ENCODE peak calls at places on chromosome 6, in nine cellular contexts. F, E, S, U, Z, Y, P, Q and X are unnamed samples. For H3K36me3, the result is how much of the 10 kb centered on the place peaks cover.

GRCh38 chr6:29632789-29633531 is at the start of gene GABBR1:
- DNase-seq in F (peak), E (peak), S (peak), U (peak), Z (peak), Y (peak), P (peak), Q (peak), X (peak)

GRCh38 chr6:155402656-155403304 is 52.9 kb downstream of the NOX3 start:
- DNase-seq in F (no peak), E (no peak), S (no peak), U (no peak), Z (no peak), Y (no peak), P (no peak), Q (no peak), X (no peak)

GRCh38 chr6:43174263-43175112 is 3.4 kb downstream of the SRF start:
- DNase-seq in F (peak), E (peak), S (peak), U (peak), Z (peak), Y (peak), P (peak), Q (peak), X (peak)

GRCh38 chr6:11586574-11586973 is 49.0 kb downstream of the TMEM170B start:
- DNase-seq in F (peak), E (no peak), S (no peak), U (peak), Z (no peak), Y (peak), P (no peak), Q (no peak), X (no peak)

GRCh38 chr6:37706749-37707148 is 9.1 kb upstream of the MDGA1 start:
- DNase-seq in F (no peak), E (no peak), S (no peak), U (no peak), Z (no peak), Y (no peak), P (no peak), Q (no peak), X (no peak)

GRCh38 chr6:44439270-44440045 is 52.0 kb downstream of the CDC5L start:
- DNase-seq in F (peak), E (no peak), S (no peak), U (peak), Z (no peak), Y (peak), P (no peak), Q (no peak), X (no peak)

GRCh38 chr6:136921521-136921935 is 573 bp upstream of the SLC35D3 start:
- DNase-seq in F (no peak), E (no peak), S (no peak), U (no peak), Z (no peak), Y (no peak), P (peak), Q (peak), X (peak)

GRCh38 chr6:22664968-22665367 is 95.6 kb downstream of the HDGFL1 start:
- DNase-seq in F (no peak), E (no peak), S (no peak), U (no peak), Z (no peak), Y (no peak), P (no peak), Q (no peak), X (no peak)

GRCh38 chr6:139028658-139029469 is at the start of gene ABRACL:
- DNase-seq in F (peak), E (peak), S (peak), U (peak), Z (no peak), Y (peak), P (peak), Q (peak), X (peak)

GRCh38 chr6:96235927-96236326 is 220.2 kb downstream of the FUT9 start:
- DNase-seq in F (no peak), E (no peak), S (no peak), U (no peak), Z (no peak), Y (no peak), P (no peak), Q (no peak), X (no peak)

GRCh38 chr6:43761666-43762409 is 8.2 kb upstream of the VEGFA start:
- DNase-seq in F (no peak), E (no peak), S (peak), U (no peak), Z (peak), Y (no peak), P (no peak), Q (no peak), X (no peak)

GRCh38 chr6:4647414-4648365 is 128.5 kb upstream of the CDYL start:
- DNase-seq in F (peak), E (peak), S (peak), U (peak), Z (no peak), Y (peak), P (peak), Q (peak), X (peak)

GRCh38 chr6:38033442-38033982 is 214.0 kb downstream of the ZFAND3 start:
- DNase-seq in F (no peak), E (no peak), S (no peak), U (no peak), Z (no peak), Y (no peak), P (no peak), Q (no peak), X (no peak)

GRCh38 chr6:64949257-64949656 is 757.8 kb downstream of the EYS start:
- DNase-seq in F (no peak), E (no peak), S (no peak), U (no peak), Z (no peak), Y (no peak), P (no peak), Q (no peak), X (no peak)

GRCh38 chr6:44567406-44567805 is 179.9 kb downstream of the CDC5L start:
- DNase-seq in F (no peak), E (no peak), S (no peak), U (no peak), Z (no peak), Y (no peak), P (no peak), Q (no peak), X (no peak)

GRCh38 chr6:130381459-130382380 is 15.9 kb downstream of the TMEM200A start:
- DNase-seq in F (no peak), E (no peak), S (no peak), U (no peak), Z (no peak), Y (no peak), P (no peak), Q (peak), X (no peak)

GRCh38 chr6:16089232-16089843 is 39.5 kb upstream of the MYLIP start:
- DNase-seq in F (no peak), E (no peak), S (no peak), U (peak), Z (no peak), Y (no peak), P (no peak), Q (no peak), X (no peak)

GRCh38 chr6:80553071-80553740 is 446.7 kb downstream of the BCKDHB start:
- DNase-seq in F (no peak), E (no peak), S (no peak), U (no peak), Z (no peak), Y (no peak), P (no peak), Q (no peak), X (no peak)

GRCh38 chr6:113562248-113562647 is 294.9 kb upstream of the MARCKS start:
- DNase-seq in F (no peak), E (no peak), S (no peak), U (no peak), Z (no peak), Y (no peak), P (no peak), Q (no peak), X (no peak)

GRCh38 chr6:39251406-39251805 is 22.1 kb upstream of the KCNK5 start:
- DNase-seq in F (no peak), E (no peak), S (no peak), U (no peak), Z (no peak), Y (no peak), P (no peak), Q (peak), X (no peak)

GRCh38 chr6:5706094-5707033 is 300.4 kb downstream of the NRN1 start:
- DNase-seq in F (no peak), E (no peak), S (no peak), U (no peak), Z (no peak), Y (no peak), P (no peak), Q (no peak), X (no peak)

GRCh38 chr6:11282245-11282644 is 49.8 kb upstream of the NEDD9 start:
- DNase-seq in F (no peak), E (no peak), S (no peak), U (no peak), Z (no peak), Y (no peak), P (no peak), Q (no peak), X (no peak)

GRCh38 chr6:44527961-44528644 is 140.6 kb downstream of the CDC5L start:
- DNase-seq in F (no peak), E (no peak), S (no peak), U (no peak), Z (no peak), Y (no peak), P (no peak), Q (no peak), X (no peak)

GRCh38 chr6:108736832-108737231 is 111.4 kb upstream of the ARMC2 start:
- DNase-seq in F (peak), E (no peak), S (no peak), U (peak), Z (peak), Y (peak), P (peak), Q (no peak), X (no peak)

GRCh38 chr6:54722328-54722727 is 124.2 kb upstream of the FAM83B start:
- DNase-seq in F (no peak), E (no peak), S (no peak), U (peak), Z (no peak), Y (no peak), P (no peak), Q (no peak), X (no peak)

GRCh38 chr6:13105139-13105538 is 223.2 kb downstream of the TBC1D7 start:
- DNase-seq in F (no peak), E (no peak), S (no peak), U (no peak), Z (no peak), Y (no peak), P (no peak), Q (no peak), X (no peak)

GRCh38 chr6:125046107-125046925 is 84.1 kb downstream of the RNF217 start:
- DNase-seq in F (no peak), E (no peak), S (no peak), U (no peak), Z (peak), Y (no peak), P (no peak), Q (no peak), X (no peak)

GRCh38 chr6:21476054-21476552 is 117.4 kb upstream of the SOX4 start:
- DNase-seq in F (no peak), E (no peak), S (no peak), U (no peak), Z (no peak), Y (no peak), P (no peak), Q (no peak), X (no peak)

GRCh38 chr6:82555801-82556200 is 192.2 kb downstream of the TPBG start:
- DNase-seq in F (no peak), E (no peak), S (no peak), U (peak), Z (no peak), Y (no peak), P (no peak), Q (no peak), X (no peak)

GRCh38 chr6:136129365-136129764 is 120.7 kb downstream of the MTFR2 start:
- DNase-seq in F (no peak), E (no peak), S (no peak), U (no peak), Z (no peak), Y (no peak), P (no peak), Q (no peak), X (no peak)

GRCh38 chr6:13412211-13412610 is 75.2 kb downstream of the GFOD1 start:
- DNase-seq in F (no peak), E (no peak), S (no peak), U (no peak), Z (no peak), Y (no peak), P (no peak), Q (no peak), X (no peak)

GRCh38 chr6:168782211-168782729 is 341.3 kb downstream of the SMOC2 start:
- DNase-seq in F (no peak), E (no peak), S (no peak), U (no peak), Z (no peak), Y (no peak), P (no peak), Q (no peak), X (no peak)

GRCh38 chr6:47116616-47117015 is 74.5 kb upstream of the ADGRF1 start:
- DNase-seq in F (no peak), E (no peak), S (no peak), U (no peak), Z (no peak), Y (no peak), P (no peak), Q (peak), X (no peak)
- TF ChIP-seq CTCF in F (no peak), E (no peak), S (no peak), U (no peak), Z (no peak), Y (no peak), P (no peak), Q (no peak), X (no peak)

GRCh38 chr6:118905084-118905483 is 11.1 kb downstream of the ASF1A start:
- DNase-seq in F (no peak), E (no peak), S (no peak), U (no peak), Z (no peak), Y (no peak), P (no peak), Q (no peak), X (no peak)
- H3K36me3 ChIP-seq in F (under half), E (under half), S (half or more), U (under half), Z (half or more), Y (half or more), P (half or more), Q (under half), X (half or more)

GRCh38 chr6:142301421-142302391 is at the start of gene ADGRG6:
- DNase-seq in F (no peak), E (peak), S (peak), U (peak), Z (peak), Y (peak), P (peak), Q (peak), X (peak)
- TF ChIP-seq CTCF in F (no peak), E (no peak), S (no peak), U (peak), Z (peak), Y (peak), P (no peak), Q (no peak), X (no peak)

GRCh38 chr6:3291987-3292386 is 33.2 kb downstream of the PSMG4 start:
- DNase-seq in F (no peak), E (no peak), S (peak), U (no peak), Z (no peak), Y (no peak), P (no peak), Q (no peak), X (no peak)

GRCh38 chr6:3289664-3290055 is 30.9 kb downstream of the PSMG4 start:
- DNase-seq in F (no peak), E (no peak), S (peak), U (no peak), Z (no peak), Y (no peak), P (no peak), Q (no peak), X (no peak)

GRCh38 chr6:3290501-3291211 is 31.9 kb downstream of the PSMG4 start:
- DNase-seq in F (no peak), E (no peak), S (peak), U (no peak), Z (no peak), Y (no peak), P (no peak), Q (no peak), X (no peak)

GRCh38 chr6:3292431-3293197 is 33.9 kb downstream of the PSMG4 start:
- DNase-seq in F (no peak), E (no peak), S (peak), U (no peak), Z (no peak), Y (no peak), P (no peak), Q (no peak), X (no peak)

DNA sequence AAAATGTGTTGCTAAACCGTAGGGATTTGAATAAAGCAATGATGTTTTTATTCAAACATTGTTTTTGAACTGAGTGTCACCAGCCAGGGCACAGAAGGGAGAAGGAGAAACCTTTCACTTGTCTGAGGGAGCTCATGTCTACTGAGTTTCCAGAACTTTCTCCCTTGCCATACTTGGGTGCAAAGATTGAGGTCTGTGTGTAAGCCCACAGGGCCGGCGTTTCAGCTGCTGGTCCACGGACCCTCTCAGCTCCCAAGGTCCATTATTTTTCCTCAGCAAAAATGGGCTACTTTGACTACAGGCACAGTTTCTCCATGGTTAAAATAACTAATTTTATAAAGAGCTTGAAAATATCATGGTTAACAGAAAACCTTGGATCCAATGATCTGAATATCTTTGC is 32.6 kb downstream of the PSMG4 start:
- DNase-seq in F (no peak), E (no peak), S (no peak), U (no peak), Z (no peak), Y (no peak), P (no peak), Q (no peak), X (no peak)
- H3K36me3 ChIP-seq in F (under half), E (under half), S (under half), U (under half), Z (under half), Y (under half), P (under half), Q (under half), X (under half)

DNA sequence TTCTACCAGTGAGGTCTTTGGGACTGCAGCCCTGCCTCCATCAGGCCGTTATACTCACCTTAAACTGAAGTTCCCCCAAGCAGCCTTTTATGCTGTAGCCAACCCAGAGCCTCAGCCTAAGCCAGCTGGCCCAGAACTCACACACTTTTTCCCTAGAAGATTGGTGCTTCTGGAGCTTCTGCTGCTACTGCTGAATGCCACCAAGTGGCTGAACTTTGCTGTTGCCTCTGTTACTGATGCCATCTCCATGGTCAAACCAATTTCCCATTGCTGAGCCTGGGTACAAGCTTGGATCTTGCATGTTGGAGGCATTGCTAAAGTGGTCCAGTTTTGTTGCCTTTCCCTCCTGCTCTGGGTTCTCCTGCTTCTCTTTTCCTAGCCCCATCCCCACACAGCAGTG is 15.0 kb upstream of the TBX18 start:
- DNase-seq in F (no peak), E (no peak), S (no peak), U (no peak), Z (no peak), Y (peak), P (no peak), Q (no peak), X (no peak)
- TF ChIP-seq CTCF in F (peak), E (no peak), S (no peak), U (no peak), Z (no peak), Y (peak), P (no peak), Q (no peak), X (no peak)